ENCODE peak calls at places on chromosomes 3 and 15, in eight cellular contexts. O is endodermal cell, B is testis, G is brain microvascular endothelial cell, J is lower lobe of right lung, T is sigmoid colon, N is Panc1, H is AG04450. R is an unnamed sample.

GRCh38 chr15:98556321-98556720 is 92.0 kb upstream of the IGF1R start:
- DNase-seq in G (no peak), H (no peak), J (no peak), B (no peak), N (no peak), O (no peak), T (no peak), R (no peak)

GRCh38 chr3:195009607-195010006 is 261.4 kb downstream of the XXYLT1 start:
- DNase-seq in H (no peak), J (peak), N (no peak), O (no peak), B (no peak), G (no peak), T (peak), R (no peak)

GRCh38 chr3:38353151-38353550 is 6.6 kb downstream of the XYLB start:
- DNase-seq in J (no peak), N (no peak), O (no peak), G (peak), B (no peak), T (no peak), H (no peak), R (no peak)

GRCh38 chr3:33808559-33808958 is 10.1 kb downstream of the PDCD6IP start:
- DNase-seq in G (no peak), J (no peak), O (no peak), H (no peak), T (no peak), B (no peak), N (no peak), R (no peak)

GRCh38 chr15:71181454-71181853 is 66.2 kb downstream of the THSD4 start:
- DNase-seq in H (no peak), T (no peak), G (no peak), O (no peak), B (no peak), J (no peak), N (no peak), R (no peak)

GRCh38 chr3:121748638-121749275 is 784 bp downstream of the GOLGB1 start:
- DNase-seq in H (no peak), O (no peak), J (peak), B (peak), T (no peak), G (peak), N (no peak), R (no peak)

GRCh38 chr15:65411470-65412071 is 11.2 kb downstream of the IGDCC4 start:
- DNase-seq in O (no peak), G (no peak), T (no peak), J (no peak), B (no peak), N (no peak), H (no peak), R (no peak)

GRCh38 chr3:32239638-32240550 is 1.4 kb downstream of the CMTM8 start:
- DNase-seq in N (no peak), G (no peak), T (no peak), J (no peak), O (peak), B (no peak), H (no peak), R (no peak)

GRCh38 chr15:80780416-80781221 is 1.4 kb downstream of the CEMIP start:
- DNase-seq in B (peak), J (peak), N (no peak), O (peak), H (no peak), G (peak), T (no peak), R (no peak)

GRCh38 chr3:42052132-42052866 is 38.9 kb upstream of the TRAK1 start:
- DNase-seq in J (no peak), N (no peak), H (no peak), G (peak), O (no peak), B (no peak), T (peak), R (no peak)

GRCh38 chr3:125003369-125003853 is 52.4 kb downstream of the HEG1 start:
- DNase-seq in T (peak), N (no peak), G (no peak), O (no peak), B (peak), J (no peak), H (peak), R (no peak)

GRCh38 chr3:187385296-187385695 is 17.1 kb downstream of the RTP4 start:
- DNase-seq in H (no peak), N (no peak), G (no peak), O (no peak), J (no peak), T (no peak), B (no peak), R (no peak)

DNA sequence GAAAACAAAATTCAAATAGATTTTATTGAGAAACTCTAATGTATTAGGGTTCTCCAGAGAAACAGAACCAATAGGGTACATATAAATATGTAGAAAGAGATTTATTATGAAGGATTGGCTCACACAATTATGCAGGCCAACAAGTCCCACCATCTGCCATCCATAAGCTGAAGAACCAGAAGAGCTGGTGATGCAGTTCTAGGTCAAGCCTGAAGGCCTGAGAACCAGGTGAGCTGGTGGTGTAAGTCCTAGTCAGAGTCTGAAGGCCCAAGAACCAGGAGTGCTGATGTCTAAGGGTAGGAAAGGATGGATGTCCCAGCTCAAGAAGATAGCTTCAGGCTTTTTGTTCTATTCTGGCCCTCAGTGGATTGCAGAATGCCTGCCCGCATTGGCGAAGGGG is 2.6 kb upstream of the NFKBIZ start:
- DNase-seq in B (no peak), H (no peak), J (no peak), G (no peak), O (no peak), N (no peak), T (no peak), R (no peak)
- H3K27ac ChIP-seq in B (no peak), H (no peak), J (peak), G (no peak), O (no peak), N (no peak), T (no peak), R (peak)

GRCh38 chr15:90189781-90190467 is 11.2 kb upstream of the SEMA4B start:
- DNase-seq in B (no peak), G (no peak), T (no peak), H (no peak), N (no peak), O (no peak), J (no peak), R (no peak)
- H3K27ac ChIP-seq in B (no peak), G (no peak), T (peak), H (no peak), N (peak), O (no peak), J (no peak), R (peak)

GRCh38 chr15:90790057-90790456 is 72.9 kb downstream of the BLM start:
- DNase-seq in O (no peak), N (no peak), J (no peak), G (no peak), T (no peak), B (no peak), H (no peak), R (no peak)
- H3K27ac ChIP-seq in O (no peak), N (no peak), J (no peak), G (no peak), T (no peak), B (no peak), H (no peak), R (no peak)

GRCh38 chr3:170044795-170045244 is 7.0 kb downstream of the GPR160 start:
- DNase-seq in N (no peak), B (no peak), H (no peak), T (no peak), J (no peak), O (no peak), G (no peak), R (no peak)
- H3K27ac ChIP-seq in N (no peak), B (no peak), H (no peak), T (peak), J (peak), O (no peak), G (no peak), R (no peak)

GRCh38 chr3:136838641-136839555 is 20.0 kb downstream of the SLC35G2 start:
- DNase-seq in N (no peak), T (no peak), O (no peak), B (no peak), G (no peak), H (no peak), J (no peak), R (no peak)
- H3K27ac ChIP-seq in N (no peak), T (peak), O (no peak), B (no peak), G (peak), H (no peak), J (peak), R (peak)

GRCh38 chr3:152157337-152157736 is 111.4 kb upstream of the MBNL1 start:
- DNase-seq in J (no peak), O (no peak), H (no peak), N (no peak), G (no peak), T (no peak), B (no peak), R (no peak)

GRCh38 chr3:152155654-152156053 is 113.1 kb upstream of the MBNL1 start:
- DNase-seq in O (no peak), B (no peak), N (no peak), H (no peak), G (no peak), T (no peak), J (no peak), R (no peak)

GRCh38 chr3:152151216-152151874 is 117.4 kb upstream of the MBNL1 start:
- DNase-seq in B (no peak), J (no peak), T (no peak), N (no peak), H (no peak), G (no peak), O (peak), R (no peak)

GRCh38 chr3:152156880-152157279 is 111.8 kb upstream of the MBNL1 start:
- DNase-seq in G (no peak), J (no peak), N (no peak), H (no peak), O (no peak), B (no peak), T (no peak), R (no peak)

GRCh38 chr3:152155246-152155645 is 113.5 kb upstream of the MBNL1 start:
- DNase-seq in H (no peak), N (no peak), B (no peak), J (no peak), T (no peak), G (no peak), O (no peak), R (no peak)
- H3K27ac ChIP-seq in H (no peak), N (no peak), B (no peak), J (no peak), T (peak), G (no peak), O (no peak), R (no peak)